ENCODE peak calls at places on chromosomes 3 and 15, in four cellular contexts. T is GM04503, A is fibroblast of lung, F is A172. U is an unnamed sample.

GRCh38 chr3:100100454-100100853 is 13.8 kb downstream of the FILIP1L start:
- DNase-seq in F (no peak), A (peak; percentile 88), T (no peak), U (peak; percentile 72)

GRCh38 chr3:143060906-143061305 is 58.7 kb upstream of the CHST2 start:
- DNase-seq in T (no peak), F (no peak), A (no peak), U (no peak)

GRCh38 chr3:70876154-70876553 is 563.7 kb upstream of the MDFIC2 start:
- DNase-seq in T (no peak), F (no peak), A (no peak), U (no peak)

GRCh38 chr3:129503387-129504010 is 24.9 kb upstream of the RHO start:
- DNase-seq in T (no peak), F (peak; percentile 98), A (peak; percentile 12), U (no peak)

GRCh38 chr3:4759689-4760312 is 219.4 kb upstream of the BHLHE40 start:
- DNase-seq in F (peak; percentile 46), A (no peak), T (no peak), U (no peak)

GRCh38 chr3:73592154-73592877 is 32.4 kb downstream of the PDZRN3 start:
- DNase-seq in T (no peak), A (no peak), F (no peak), U (no peak)

GRCh38 chr3:117844676-117845075 is 1135.1 kb downstream of the TUSC7 start:
- DNase-seq in F (no peak), A (peak; percentile 58), T (no peak), U (peak; percentile 30)

GRCh38 chr3:111547645-111548044 is 5.6 kb downstream of the CD96 start:
- DNase-seq in T (no peak), F (no peak), A (no peak), U (no peak)

GRCh38 chr3:114451051-114451451 is 157.2 kb downstream of the TIGIT start:
- DNase-seq in T (no peak), F (no peak), A (peak; percentile 34), U (no peak)

GRCh38 chr3:69161587-69162196 is 39.3 kb upstream of the LMOD3 start:
- DNase-seq in T (no peak), A (peak; percentile 29), F (peak; percentile 60), U (peak; percentile 50)

GRCh38 chr15:91515188-91515754 is 338.2 kb upstream of the SLCO3A1 start:
- DNase-seq in A (peak; percentile 92), T (peak; percentile 58), F (peak; percentile 49), U (peak; percentile 72)

GRCh38 chr15:68484696-68485400 is 52.9 kb upstream of the ITGA11 start:
- DNase-seq in T (peak; percentile 87), F (peak; percentile 83), A (peak; percentile 90), U (peak; percentile 86)

GRCh38 chr3:50381315-50381714 is 22.0 kb upstream of the TMEM115 start:
- DNase-seq in T (no peak), A (no peak), F (no peak), U (no peak)

GRCh38 chr15:39685999-39686613 is 96.5 kb downstream of the FSIP1 start:
- DNase-seq in T (no peak), F (peak; percentile 50), A (peak; percentile 53), U (peak; percentile 58)

GRCh38 chr3:116951610-116952009 is 242.0 kb downstream of the TUSC7 start:
- DNase-seq in F (no peak), A (peak; percentile 9), T (no peak), U (no peak)

GRCh38 chr15:88331291-88331690 is 74.8 kb upstream of the NTRK3 start:
- DNase-seq in F (peak; percentile 21), A (peak; percentile 31), T (no peak), U (peak; percentile 41)

GRCh38 chr3:185175370-185175987 is 22.6 kb upstream of the C3orf70 start:
- DNase-seq in F (peak; percentile 5), T (no peak), A (peak; percentile 19), U (peak; percentile 20)

GRCh38 chr3:138397983-138398382 is 36.4 kb upstream of the ESYT3 start:
- DNase-seq in A (no peak), T (no peak), F (no peak), U (no peak)

GRCh38 chr15:50593761-50594160 is 47.3 kb upstream of the USP50 start:
- DNase-seq in A (no peak), T (no peak), F (no peak), U (no peak)

GRCh38 chr3:12508316-12508715 is 24.0 kb downstream of the TSEN2 start:
- DNase-seq in T (peak; percentile 96), A (peak; percentile 99), F (peak; percentile 89), U (peak; percentile 98)

GRCh38 chr3:13704174-13704573 is 155.2 kb downstream of the FBLN2 start:
- DNase-seq in T (no peak), F (no peak), A (no peak), U (no peak)

U was measured in EL.